ENCODE peak calls at places on chromosome 6, in six cellular contexts. R, P, W, I, C and J are unnamed samples.

GRCh38 chr6:142195862-142196536 is 48.9 kb downstream of the VTA1 start:
- DNase-seq in R (peak), P (no peak), W (no peak), I (no peak), C (no peak), J (no peak)

GRCh38 chr6:31859923-31860322 is 2.7 kb downstream of the NEU1 start:
- DNase-seq in R (no peak), P (no peak), W (no peak), I (no peak), C (no peak), J (peak)

GRCh38 chr6:90107721-90108364 is 188.8 kb downstream of the BACH2 start:
- DNase-seq in R (no peak), P (no peak), W (no peak), I (peak), C (no peak), J (no peak)

GRCh38 chr6:77778527-77778926 is 125.7 kb downstream of the MEI4 start:
- DNase-seq in R (no peak), P (no peak), W (no peak), I (no peak), C (no peak), J (no peak)

GRCh38 chr6:108438918-108439317 is 121.8 kb upstream of the FOXO3 start:
- DNase-seq in R (peak), P (no peak), W (no peak), I (no peak), C (no peak), J (no peak)

GRCh38 chr6:11179088-11179977 is 53.1 kb downstream of the NEDD9 start:
- DNase-seq in R (no peak), P (no peak), W (no peak), I (no peak), C (no peak), J (no peak)

GRCh38 chr6:88662163-88662580 is 301.2 kb downstream of the RNGTT start:
- DNase-seq in R (no peak), P (no peak), W (no peak), I (no peak), C (no peak), J (no peak)

GRCh38 chr6:32785781-32786533 is 22.6 kb upstream of the HLA-DQB2 start:
- DNase-seq in R (peak), P (no peak), W (peak), I (peak), C (peak), J (no peak)

GRCh38 chr6:111551521-111552231 is 54.0 kb downstream of the TRAF3IP2 start:
- DNase-seq in R (no peak), P (no peak), W (no peak), I (no peak), C (no peak), J (no peak)

GRCh38 chr6:79570129-79570801 is 33.0 kb upstream of the LCA5 start:
- DNase-seq in R (peak), P (no peak), W (no peak), I (no peak), C (peak), J (no peak)

GRCh38 chr6:117600008-117600743 is 2.1 kb downstream of the GOPC start:
- DNase-seq in R (peak), P (no peak), W (no peak), I (no peak), C (no peak), J (no peak)

GRCh38 chr6:170006524-170007467 is 255.4 kb downstream of the ERMARD start:
- DNase-seq in R (no peak), P (peak), W (no peak), I (no peak), C (no peak), J (no peak)

GRCh38 chr6:166466178-166467122 is 83.7 kb upstream of the MPC1 start:
- DNase-seq in R (peak), P (no peak), W (no peak), I (no peak), C (peak), J (no peak)

GRCh38 chr6:14622135-14622534 is 504.6 kb downstream of the CD83 start:
- DNase-seq in R (no peak), P (no peak), W (no peak), I (no peak), C (no peak), J (no peak)

GRCh38 chr6:7267521-7268091 is 45.4 kb downstream of the SSR1 start:
- DNase-seq in R (peak), P (no peak), W (no peak), I (no peak), C (peak), J (peak)

GRCh38 chr6:160110724-160111123 is 10.9 kb upstream of the SLC22A1 start:
- DNase-seq in R (peak), P (no peak), W (no peak), I (no peak), C (no peak), J (no peak)

GRCh38 chr6:20693466-20694063 is 159.3 kb downstream of the CDKAL1 start:
- DNase-seq in R (peak), P (no peak), W (no peak), I (no peak), C (no peak), J (peak)

GRCh38 chr6:102068349-102068748 is 674.8 kb downstream of the GRIK2 start:
- DNase-seq in R (no peak), P (no peak), W (no peak), I (no peak), C (no peak), J (no peak)

GRCh38 chr6:106513813-106514212 is 115.5 kb downstream of the RTN4IP1 start:
- DNase-seq in R (peak), P (no peak), W (no peak), I (no peak), C (no peak), J (no peak)

GRCh38 chr6:129865013-129865412 is 3.9 kb upstream of the TMEM244 start:
- DNase-seq in R (no peak), P (no peak), W (no peak), I (no peak), C (no peak), J (no peak)

GRCh38 chr6:80523531-80523970 is 417.1 kb downstream of the BCKDHB start:
- DNase-seq in R (no peak), P (no peak), W (no peak), I (no peak), C (no peak), J (no peak)

GRCh38 chr6:123418101-123418500 is 218.6 kb downstream of the TRDN start:
- DNase-seq in R (peak), P (no peak), W (no peak), I (no peak), C (no peak), J (no peak)

GRCh38 chr6:36075656-36076055 is 48.0 kb downstream of the MAPK14 start:
- DNase-seq in R (no peak), P (no peak), W (no peak), I (no peak), C (no peak), J (no peak)

GRCh38 chr6:111794716-111795452 is 78.4 kb downstream of the FYN start:
- DNase-seq in R (no peak), P (no peak), W (no peak), I (no peak), C (no peak), J (no peak)

GRCh38 chr6:92723390-92723931 is 695.9 kb downstream of the EPHA7 start:
- DNase-seq in R (no peak), P (no peak), W (no peak), I (peak), C (no peak), J (peak)

GRCh38 chr6:55636406-55637102 is 57.6 kb upstream of the HMGCLL1 start:
- DNase-seq in R (peak), P (no peak), W (no peak), I (no peak), C (no peak), J (no peak)

GRCh38 chr6:119052985-119053384 is 25.5 kb downstream of the FAM184A start:
- DNase-seq in R (no peak), P (no peak), W (no peak), I (no peak), C (no peak), J (no peak)

GRCh38 chr6:81144346-81144745 is 608.1 kb downstream of the TENT5A start:
- DNase-seq in R (no peak), P (no peak), W (no peak), I (no peak), C (no peak), J (no peak)

GRCh38 chr6:56490994-56491393 is 151.7 kb downstream of the DST start:
- DNase-seq in R (peak), P (no peak), W (no peak), I (no peak), C (peak), J (no peak)

GRCh38 chr6:43718387-43719105 is 31.0 kb upstream of the MRPS18A start:
- DNase-seq in R (no peak), P (peak), W (no peak), I (no peak), C (no peak), J (peak)

GRCh38 chr6:23728707-23729106 is 397.3 kb upstream of the NRSN1 start:
- DNase-seq in R (no peak), P (no peak), W (no peak), I (no peak), C (no peak), J (no peak)